ENCODE peak calls at places on chromosomes 5 and 9, in six cellular contexts. One of them, this sample, is unnamed.

GRCh38 chr9:14908221-14909206 is 1.7 kb downstream of the FREM1 start:
- DNase-seq in trophoblast cell: no peak
- DNase-seq in mesendoderm: peak
- DNase-seq in neuronal stem cell: no peak
- DNase-seq in H9: no peak
- DNase-seq in H1: no peak
- DNase-seq in this sample: no peak

GRCh38 chr5:43543434-43543833 is 13.4 kb downstream of the PAIP1 start:
- DNase-seq in trophoblast cell: no peak
- DNase-seq in mesendoderm: no peak
- DNase-seq in H9: no peak
- DNase-seq in H1: no peak
- DNase-seq in neuronal stem cell: no peak
- DNase-seq in this sample: no peak

GRCh38 chr5:113824307-113824706 is 310.8 kb downstream of the YTHDC2 start:
- DNase-seq in mesendoderm: peak
- DNase-seq in H9: no peak
- DNase-seq in trophoblast cell: no peak
- DNase-seq in H1: no peak
- DNase-seq in neuronal stem cell: no peak
- DNase-seq in this sample: no peak

GRCh38 chr9:113992276-113992951 is 85.7 kb downstream of the AMBP start:
- DNase-seq in H9: no peak
- DNase-seq in H1: no peak
- DNase-seq in trophoblast cell: no peak
- DNase-seq in neuronal stem cell: no peak
- DNase-seq in mesendoderm: no peak
- DNase-seq in this sample: no peak

GRCh38 chr5:71737931-71738539 is 19.0 kb downstream of the CARTPT start:
- DNase-seq in H9: no peak
- DNase-seq in mesendoderm: no peak
- DNase-seq in H1: no peak
- DNase-seq in neuronal stem cell: no peak
- DNase-seq in trophoblast cell: no peak
- DNase-seq in this sample: no peak

GRCh38 chr5:52964138-52964537 is 25.0 kb upstream of the ITGA2 start:
- DNase-seq in mesendoderm: no peak
- DNase-seq in neuronal stem cell: no peak
- DNase-seq in trophoblast cell: peak
- DNase-seq in H9: no peak
- DNase-seq in H1: no peak
- DNase-seq in this sample: no peak

GRCh38 chr5:51960617-51961115 is 577.4 kb downstream of the ISL1 start:
- DNase-seq in trophoblast cell: peak
- DNase-seq in H9: no peak
- DNase-seq in H1: no peak
- DNase-seq in neuronal stem cell: no peak
- DNase-seq in mesendoderm: peak
- DNase-seq in this sample: peak

GRCh38 chr5:176519810-176520720 is 17.1 kb downstream of the RNF44 start:
- DNase-seq in mesendoderm: no peak
- DNase-seq in H9: no peak
- DNase-seq in H1: peak
- DNase-seq in trophoblast cell: no peak
- DNase-seq in neuronal stem cell: no peak
- DNase-seq in this sample: no peak

GRCh38 chr9:28215921-28216320 is 642.6 kb upstream of the C9orf72 start:
- DNase-seq in neuronal stem cell: no peak
- DNase-seq in trophoblast cell: no peak
- DNase-seq in H9: no peak
- DNase-seq in mesendoderm: no peak
- DNase-seq in H1: no peak
- DNase-seq in this sample: no peak

GRCh38 chr5:27241564-27242257 is 203.3 kb upstream of the CDH9 start:
- DNase-seq in neuronal stem cell: no peak
- DNase-seq in H9: no peak
- DNase-seq in H1: no peak
- DNase-seq in trophoblast cell: peak
- DNase-seq in mesendoderm: peak
- DNase-seq in this sample: peak

GRCh38 chr5:72018158-72018803 is 89.0 kb upstream of the MAP1B start:
- DNase-seq in H9: peak
- DNase-seq in mesendoderm: peak
- DNase-seq in trophoblast cell: peak
- DNase-seq in neuronal stem cell: no peak
- DNase-seq in H1: peak
- DNase-seq in this sample: peak

GRCh38 chr9:135240871-135241311 is 153.4 kb downstream of the OLFM1 start:
- DNase-seq in H9: no peak
- DNase-seq in trophoblast cell: no peak
- DNase-seq in H1: no peak
- DNase-seq in neuronal stem cell: no peak
- DNase-seq in mesendoderm: no peak
- DNase-seq in this sample: no peak

GRCh38 chr5:173920024-173920753 is 32.0 kb downstream of the CPEB4 start:
- DNase-seq in H9: no peak
- DNase-seq in neuronal stem cell: peak
- DNase-seq in mesendoderm: no peak
- DNase-seq in H1: no peak
- DNase-seq in trophoblast cell: no peak
- DNase-seq in this sample: no peak

GRCh38 chr5:127830157-127830556 is 127.0 kb downstream of the CCDC192 start:
- DNase-seq in neuronal stem cell: no peak
- DNase-seq in mesendoderm: peak
- DNase-seq in H9: no peak
- DNase-seq in H1: no peak
- DNase-seq in trophoblast cell: no peak
- DNase-seq in this sample: no peak

GRCh38 chr5:135998889-135999288 is 29.9 kb upstream of the TGFBI start:
- DNase-seq in H9: no peak
- DNase-seq in mesendoderm: no peak
- DNase-seq in trophoblast cell: no peak
- DNase-seq in neuronal stem cell: no peak
- DNase-seq in H1: no peak
- DNase-seq in this sample: no peak
- H4K8ac ChIP-seq in H9: no peak
- H4K8ac ChIP-seq in mesendoderm: no peak
- H4K8ac ChIP-seq in trophoblast cell: no peak
- H4K8ac ChIP-seq in neuronal stem cell: no peak
- H4K8ac ChIP-seq in H1: no peak
- H4K8ac ChIP-seq in this sample: peak

DNA sequence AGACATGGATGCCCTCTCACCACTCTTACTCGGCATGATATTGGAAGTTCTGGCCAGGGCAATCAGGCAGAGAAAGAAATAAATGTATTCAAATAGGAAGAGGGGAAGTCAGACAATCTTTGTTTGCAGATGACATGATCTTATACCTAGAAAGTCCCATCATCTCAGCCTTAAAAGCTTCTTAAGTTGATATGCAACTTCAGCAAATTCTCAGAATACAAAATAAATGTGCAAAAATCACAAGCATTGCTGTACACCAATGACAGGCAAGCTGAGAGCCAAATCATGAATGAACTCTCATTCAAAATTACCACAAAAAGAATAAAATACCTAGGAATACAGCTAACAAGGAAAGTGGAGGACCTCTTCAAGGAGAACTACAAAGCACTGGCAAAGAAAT is 2190.4 kb downstream of the MAT2B start:
- DNase-seq in H9: no peak
- DNase-seq in H1: no peak
- DNase-seq in neuronal stem cell: no peak
- DNase-seq in mesendoderm: no peak
- DNase-seq in trophoblast cell: no peak
- DNase-seq in this sample: no peak
- H4K8ac ChIP-seq in H9: no peak
- H4K8ac ChIP-seq in H1: no peak
- H4K8ac ChIP-seq in neuronal stem cell: no peak
- H4K8ac ChIP-seq in mesendoderm: no peak
- H4K8ac ChIP-seq in trophoblast cell: no peak
- H4K8ac ChIP-seq in this sample: no peak

DNA sequence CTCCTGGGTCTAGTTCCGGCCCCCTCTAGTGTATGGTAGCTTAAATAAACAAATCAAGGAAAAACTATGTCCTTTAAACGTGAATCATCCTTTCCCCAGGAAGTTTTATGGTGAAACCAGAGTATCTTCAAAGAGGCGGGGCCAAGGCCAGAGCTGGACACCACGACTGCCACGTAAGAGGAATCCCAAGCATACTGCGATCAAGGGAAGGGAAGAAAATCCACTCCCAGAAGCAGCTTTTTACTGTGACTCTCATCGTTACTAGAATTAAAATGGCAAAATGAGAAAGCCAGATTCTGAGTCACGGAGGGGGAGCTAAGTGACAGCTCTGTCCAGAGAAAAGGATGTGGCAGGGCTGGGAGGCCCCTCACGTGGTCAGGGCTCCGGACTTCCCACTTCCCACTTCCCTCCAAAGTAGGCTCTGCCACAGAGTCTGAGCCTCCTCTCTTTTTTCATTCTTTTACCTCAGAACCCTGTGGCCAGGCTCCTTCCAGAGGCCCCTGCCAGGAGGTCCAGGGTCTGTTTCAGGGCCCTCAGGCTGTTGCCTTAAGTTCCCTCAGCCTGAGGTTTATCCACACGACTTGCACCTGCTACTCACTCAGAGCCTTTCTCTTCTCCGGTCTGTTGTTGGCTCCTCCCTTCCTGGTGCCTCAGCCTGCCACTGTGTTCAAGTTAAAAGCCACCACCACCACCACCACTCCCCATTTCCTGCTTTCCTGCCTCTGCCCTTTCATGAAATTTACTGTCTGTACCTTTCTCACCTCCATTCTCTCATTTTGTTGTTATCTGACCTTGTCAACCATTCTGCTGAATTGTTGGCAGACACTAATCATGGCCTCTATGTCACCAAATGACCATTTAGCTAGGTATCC is 1.4 kb upstream of the GLRX start:
- DNase-seq in neuronal stem cell: no peak
- DNase-seq in H9: peak
- DNase-seq in H1: no peak
- DNase-seq in trophoblast cell: peak
- DNase-seq in mesendoderm: peak
- DNase-seq in this sample: peak
- H4K8ac ChIP-seq in neuronal stem cell: no peak
- H4K8ac ChIP-seq in H9: peak
- H4K8ac ChIP-seq in H1: no peak
- H4K8ac ChIP-seq in trophoblast cell: peak
- H4K8ac ChIP-seq in mesendoderm: no peak
- H4K8ac ChIP-seq in this sample: peak

DNA sequence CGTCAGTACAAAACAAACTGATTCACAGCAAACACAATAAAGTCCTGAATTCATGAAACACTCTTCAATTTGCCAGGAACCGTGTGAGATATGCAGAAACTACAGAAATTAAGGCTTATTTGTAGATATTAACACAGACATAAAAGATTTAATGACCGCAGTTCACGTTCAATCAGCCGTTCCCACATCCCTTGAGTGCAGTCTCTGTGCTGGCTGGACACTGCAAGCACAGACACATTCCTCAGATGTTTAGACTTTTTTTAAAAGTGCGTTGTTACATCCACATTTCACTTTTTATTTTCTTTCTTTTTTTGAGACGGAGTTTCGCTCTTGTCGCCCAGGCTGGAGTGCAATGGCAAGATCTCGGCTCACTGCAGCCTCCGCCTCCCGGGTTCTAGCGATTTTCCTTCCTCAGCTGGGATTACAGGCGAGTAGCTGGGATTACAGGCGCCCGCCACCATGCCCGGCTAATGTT is 542 bp upstream of the CEP78 start:
- DNase-seq in neuronal stem cell: no peak
- DNase-seq in H9: no peak
- DNase-seq in trophoblast cell: peak
- DNase-seq in H1: no peak
- DNase-seq in mesendoderm: no peak
- DNase-seq in this sample: peak
- H4K8ac ChIP-seq in neuronal stem cell: no peak
- H4K8ac ChIP-seq in H9: no peak
- H4K8ac ChIP-seq in trophoblast cell: peak
- H4K8ac ChIP-seq in H1: peak
- H4K8ac ChIP-seq in mesendoderm: no peak
- H4K8ac ChIP-seq in this sample: peak

GRCh38 chr9:121622842-121623203 is 28.6 kb upstream of the DAB2IP start:
- DNase-seq in trophoblast cell: peak
- DNase-seq in mesendoderm: no peak
- DNase-seq in H1: no peak
- DNase-seq in neuronal stem cell: no peak
- DNase-seq in H9: no peak
- DNase-seq in this sample: no peak
- H4K8ac ChIP-seq in trophoblast cell: no peak
- H4K8ac ChIP-seq in mesendoderm: no peak
- H4K8ac ChIP-seq in H1: no peak
- H4K8ac ChIP-seq in neuronal stem cell: no peak
- H4K8ac ChIP-seq in H9: no peak
- H4K8ac ChIP-seq in this sample: no peak

GRCh38 chr5:32168460-32169033 is 5.6 kb downstream of the GOLPH3 start:
- DNase-seq in trophoblast cell: no peak
- DNase-seq in mesendoderm: no peak
- DNase-seq in H1: no peak
- DNase-seq in neuronal stem cell: no peak
- DNase-seq in H9: no peak
- DNase-seq in this sample: no peak

GRCh38 chr5:32173394-32174010 is 617 bp downstream of the GOLPH3 start:
- DNase-seq in trophoblast cell: peak
- DNase-seq in mesendoderm: peak
- DNase-seq in H1: peak
- DNase-seq in neuronal stem cell: no peak
- DNase-seq in H9: peak
- DNase-seq in this sample: peak

GRCh38 chr5:32172908-32173393 is 1.2 kb downstream of the GOLPH3 start:
- DNase-seq in mesendoderm: peak
- DNase-seq in H1: no peak
- DNase-seq in neuronal stem cell: no peak
- DNase-seq in H9: no peak
- DNase-seq in trophoblast cell: peak
- DNase-seq in this sample: peak

GRCh38 chr5:32170303-32171170 is 3.6 kb downstream of the GOLPH3 start:
- DNase-seq in neuronal stem cell: no peak
- DNase-seq in H1: no peak
- DNase-seq in H9: no peak
- DNase-seq in mesendoderm: peak
- DNase-seq in trophoblast cell: peak
- DNase-seq in this sample: peak

GRCh38 chr5:32174011-32174866 is at the start of gene GOLPH3:
- DNase-seq in H1: peak
- DNase-seq in H9: peak
- DNase-seq in trophoblast cell: peak
- DNase-seq in neuronal stem cell: peak
- DNase-seq in mesendoderm: peak
- DNase-seq in this sample: peak
- H4K8ac ChIP-seq in H1: peak
- H4K8ac ChIP-seq in H9: peak
- H4K8ac ChIP-seq in trophoblast cell: peak
- H4K8ac ChIP-seq in neuronal stem cell: peak
- H4K8ac ChIP-seq in mesendoderm: peak
- H4K8ac ChIP-seq in this sample: peak

This sample was measured in mesenchymal stem cell.